ENCODE peak calls at places on chromosomes 12 and 14, in six cellular contexts. One of them, this sample, is unnamed.

GRCh38 chr14:73594491-73594890 is 2.8 kb downstream of the ACOT4 start:
- DNase-seq in aorta: no peak
- DNase-seq in midbrain: no peak
- DNase-seq in nucleus accumbens: no peak
- DNase-seq in dorsolateral prefrontal cortex: no peak
- DNase-seq in AG10803: no peak
- DNase-seq in this sample: no peak

GRCh38 chr14:92589213-92589852 is 75.8 kb downstream of the RIN3 start:
- DNase-seq in aorta: no peak
- DNase-seq in midbrain: no peak
- DNase-seq in nucleus accumbens: no peak
- DNase-seq in dorsolateral prefrontal cortex: no peak
- DNase-seq in AG10803: peak; percentile 40
- DNase-seq in this sample: peak; percentile 15

GRCh38 chr12:50017047-50017446 is 8.2 kb downstream of the RACGAP1 start:
- DNase-seq in aorta: peak; percentile 80
- DNase-seq in midbrain: peak; percentile 66
- DNase-seq in nucleus accumbens: peak; percentile 40
- DNase-seq in dorsolateral prefrontal cortex: no peak
- DNase-seq in AG10803: peak; percentile 89
- DNase-seq in this sample: peak; percentile 75

GRCh38 chr14:104735830-104736642 is 12.0 kb downstream of the ADSS1 start:
- DNase-seq in aorta: peak; percentile 95
- DNase-seq in midbrain: peak; percentile 79
- DNase-seq in nucleus accumbens: peak; percentile 80
- DNase-seq in dorsolateral prefrontal cortex: peak; percentile 77
- DNase-seq in AG10803: peak; percentile 88
- DNase-seq in this sample: peak; percentile 57

GRCh38 chr12:32418903-32419519 is 19.7 kb downstream of the FGD4 start:
- DNase-seq in aorta: no peak
- DNase-seq in midbrain: no peak
- DNase-seq in nucleus accumbens: no peak
- DNase-seq in dorsolateral prefrontal cortex: no peak
- DNase-seq in AG10803: no peak
- DNase-seq in this sample: no peak

GRCh38 chr12:53053223-53054111 is 3.6 kb downstream of the TNS2 start:
- DNase-seq in aorta: peak; percentile 68
- DNase-seq in midbrain: peak; percentile 66
- DNase-seq in nucleus accumbens: peak; percentile 70
- DNase-seq in dorsolateral prefrontal cortex: no peak
- DNase-seq in AG10803: no peak
- DNase-seq in this sample: no peak

GRCh38 chr14:105836160-105836559 is 309.8 kb downstream of the TMEM121 start:
- DNase-seq in aorta: no peak
- DNase-seq in midbrain: no peak
- DNase-seq in nucleus accumbens: no peak
- DNase-seq in dorsolateral prefrontal cortex: no peak
- DNase-seq in AG10803: no peak
- DNase-seq in this sample: no peak

GRCh38 chr12:83015390-83016225 is 328.9 kb downstream of the TMTC2 start:
- DNase-seq in aorta: no peak
- DNase-seq in midbrain: no peak
- DNase-seq in nucleus accumbens: no peak
- DNase-seq in dorsolateral prefrontal cortex: no peak
- DNase-seq in AG10803: peak; percentile 27
- DNase-seq in this sample: peak; percentile 1

GRCh38 chr12:40691913-40692616 is at the start of gene CNTN1:
- DNase-seq in aorta: peak; percentile 48
- DNase-seq in midbrain: peak; percentile 80
- DNase-seq in nucleus accumbens: peak; percentile 77
- DNase-seq in dorsolateral prefrontal cortex: peak; percentile 91
- DNase-seq in AG10803: peak; percentile 20
- DNase-seq in this sample: no peak

GRCh38 chr14:69101331-69101826 is 51.5 kb downstream of the DCAF5 start:
- DNase-seq in aorta: no peak
- DNase-seq in midbrain: peak; percentile 22
- DNase-seq in nucleus accumbens: no peak
- DNase-seq in dorsolateral prefrontal cortex: no peak
- DNase-seq in AG10803: peak; percentile 94
- DNase-seq in this sample: peak; percentile 88

GRCh38 chr12:49567611-49568441 is at the start of gene MCRS1:
- DNase-seq in aorta: peak; percentile 92
- DNase-seq in midbrain: peak; percentile 95
- DNase-seq in nucleus accumbens: peak; percentile 90
- DNase-seq in dorsolateral prefrontal cortex: peak; percentile 88
- DNase-seq in AG10803: peak; percentile 90
- DNase-seq in this sample: peak; percentile 85

GRCh38 chr14:54652890-54653201 is 85.9 kb downstream of the SAMD4A start:
- DNase-seq in aorta: no peak
- DNase-seq in midbrain: no peak
- DNase-seq in nucleus accumbens: no peak
- DNase-seq in dorsolateral prefrontal cortex: no peak
- DNase-seq in AG10803: no peak
- DNase-seq in this sample: no peak

GRCh38 chr12:60333461-60333860 is 737.6 kb downstream of the SLC16A7 start:
- DNase-seq in aorta: no peak
- DNase-seq in midbrain: no peak
- DNase-seq in nucleus accumbens: no peak
- DNase-seq in dorsolateral prefrontal cortex: no peak
- DNase-seq in AG10803: no peak
- DNase-seq in this sample: no peak

GRCh38 chr14:77139540-77140342 is 1.9 kb downstream of the ZDHHC22 start:
- DNase-seq in aorta: no peak
- DNase-seq in midbrain: peak; percentile 26
- DNase-seq in nucleus accumbens: peak; percentile 72
- DNase-seq in dorsolateral prefrontal cortex: peak; percentile 70
- DNase-seq in AG10803: no peak
- DNase-seq in this sample: no peak

GRCh38 chr14:68659021-68659931 is 133.6 kb downstream of the ZFP36L1 start:
- DNase-seq in aorta: no peak
- DNase-seq in midbrain: no peak
- DNase-seq in nucleus accumbens: no peak
- DNase-seq in dorsolateral prefrontal cortex: no peak
- DNase-seq in AG10803: peak; percentile 68
- DNase-seq in this sample: no peak

GRCh38 chr12:132222096-132222807 is 78.0 kb downstream of the NOC4L start:
- DNase-seq in aorta: no peak
- DNase-seq in midbrain: no peak
- DNase-seq in nucleus accumbens: no peak
- DNase-seq in dorsolateral prefrontal cortex: no peak
- DNase-seq in AG10803: peak; percentile 66
- DNase-seq in this sample: peak; percentile 60

GRCh38 chr12:115176741-115177400 is 492.9 kb upstream of the TBX3 start:
- DNase-seq in aorta: no peak
- DNase-seq in midbrain: no peak
- DNase-seq in nucleus accumbens: no peak
- DNase-seq in dorsolateral prefrontal cortex: no peak
- DNase-seq in AG10803: no peak
- DNase-seq in this sample: no peak

GRCh38 chr14:75010472-75010871 is 7.8 kb downstream of the EIF2B2 start:
- DNase-seq in aorta: no peak
- DNase-seq in midbrain: no peak
- DNase-seq in nucleus accumbens: no peak
- DNase-seq in dorsolateral prefrontal cortex: no peak
- DNase-seq in AG10803: peak; percentile 66
- DNase-seq in this sample: no peak

GRCh38 chr12:88056571-88056970 is 27.4 kb upstream of the C12orf50 start:
- DNase-seq in aorta: no peak
- DNase-seq in midbrain: no peak
- DNase-seq in nucleus accumbens: no peak
- DNase-seq in dorsolateral prefrontal cortex: no peak
- DNase-seq in AG10803: no peak
- DNase-seq in this sample: no peak

GRCh38 chr12:88206636-88207035 is 64.5 kb downstream of the TMTC3 start:
- DNase-seq in aorta: no peak
- DNase-seq in midbrain: no peak
- DNase-seq in nucleus accumbens: no peak
- DNase-seq in dorsolateral prefrontal cortex: no peak
- DNase-seq in AG10803: peak; percentile 91
- DNase-seq in this sample: peak; percentile 26

GRCh38 chr14:61281186-61281676 is at the start of gene TMEM30B:
- DNase-seq in aorta: peak; percentile 56
- DNase-seq in midbrain: no peak
- DNase-seq in nucleus accumbens: no peak
- DNase-seq in dorsolateral prefrontal cortex: no peak
- DNase-seq in AG10803: no peak
- DNase-seq in this sample: no peak

GRCh38 chr12:63787306-63787705 is 7.6 kb downstream of the RXYLT1 start:
- DNase-seq in aorta: no peak
- DNase-seq in midbrain: no peak
- DNase-seq in nucleus accumbens: no peak
- DNase-seq in dorsolateral prefrontal cortex: no peak
- DNase-seq in AG10803: peak; percentile 20
- DNase-seq in this sample: peak; percentile 49

GRCh38 chr12:54991992-54992377 is 7.4 kb upstream of the TESPA1 start:
- DNase-seq in aorta: no peak
- DNase-seq in midbrain: no peak
- DNase-seq in nucleus accumbens: no peak
- DNase-seq in dorsolateral prefrontal cortex: no peak
- DNase-seq in AG10803: no peak
- DNase-seq in this sample: no peak

GRCh38 chr12:26017484-26018211 is 59.2 kb downstream of the RASSF8 start:
- DNase-seq in aorta: no peak
- DNase-seq in midbrain: peak; percentile 35
- DNase-seq in nucleus accumbens: no peak
- DNase-seq in dorsolateral prefrontal cortex: no peak
- DNase-seq in AG10803: no peak
- DNase-seq in this sample: no peak

GRCh38 chr14:77616454-77617229 is at the start of gene SPTLC2:
- DNase-seq in aorta: peak; percentile 99
- DNase-seq in midbrain: peak; percentile 100
- DNase-seq in nucleus accumbens: peak; percentile 99
- DNase-seq in dorsolateral prefrontal cortex: peak; percentile 100
- DNase-seq in AG10803: peak; percentile 99
- DNase-seq in this sample: peak; percentile 100

GRCh38 chr14:71529855-71530254 is 402.4 kb upstream of the RGS6 start:
- DNase-seq in aorta: peak; percentile 78
- DNase-seq in midbrain: peak; percentile 48
- DNase-seq in nucleus accumbens: no peak
- DNase-seq in dorsolateral prefrontal cortex: peak; percentile 35
- DNase-seq in AG10803: peak; percentile 82
- DNase-seq in this sample: no peak

GRCh38 chr14:91382712-91383111 is 34.9 kb downstream of the CCDC88C start:
- DNase-seq in aorta: no peak
- DNase-seq in midbrain: no peak
- DNase-seq in nucleus accumbens: no peak
- DNase-seq in dorsolateral prefrontal cortex: no peak
- DNase-seq in AG10803: no peak
- DNase-seq in this sample: no peak

GRCh38 chr14:56271988-56272387 is 153.8 kb downstream of the PELI2 start:
- DNase-seq in aorta: no peak
- DNase-seq in midbrain: no peak
- DNase-seq in nucleus accumbens: no peak
- DNase-seq in dorsolateral prefrontal cortex: no peak
- DNase-seq in AG10803: peak; percentile 88
- DNase-seq in this sample: peak; percentile 57

GRCh38 chr14:32006267-32007110 is 70.6 kb upstream of the ARHGAP5 start:
- DNase-seq in aorta: no peak
- DNase-seq in midbrain: no peak
- DNase-seq in nucleus accumbens: no peak
- DNase-seq in dorsolateral prefrontal cortex: no peak
- DNase-seq in AG10803: no peak
- DNase-seq in this sample: no peak

GRCh38 chr12:101527682-101528081 is 52.5 kb downstream of the SPIC start:
- DNase-seq in aorta: no peak
- DNase-seq in midbrain: no peak
- DNase-seq in nucleus accumbens: no peak
- DNase-seq in dorsolateral prefrontal cortex: no peak
- DNase-seq in AG10803: no peak
- DNase-seq in this sample: no peak

GRCh38 chr12:9134981-9135628 is 19.4 kb upstream of the A2M start:
- DNase-seq in aorta: no peak
- DNase-seq in midbrain: no peak
- DNase-seq in nucleus accumbens: no peak
- DNase-seq in dorsolateral prefrontal cortex: no peak
- DNase-seq in AG10803: no peak
- DNase-seq in this sample: no peak

GRCh38 chr12:6166808-6167207 is 33.4 kb upstream of the CD9 start:
- DNase-seq in aorta: no peak
- DNase-seq in midbrain: no peak
- DNase-seq in nucleus accumbens: no peak
- DNase-seq in dorsolateral prefrontal cortex: no peak
- DNase-seq in AG10803: no peak
- DNase-seq in this sample: no peak

GRCh38 chr12:120972870-120973543 is 5.3 kb upstream of the HNF1A start:
- DNase-seq in aorta: no peak
- DNase-seq in midbrain: no peak
- DNase-seq in nucleus accumbens: no peak
- DNase-seq in dorsolateral prefrontal cortex: no peak
- DNase-seq in AG10803: no peak
- DNase-seq in this sample: peak; percentile 6

GRCh38 chr12:24742378-24742777 is 206.5 kb downstream of the BCAT1 start:
- DNase-seq in aorta: peak; percentile 73
- DNase-seq in midbrain: peak; percentile 11
- DNase-seq in nucleus accumbens: peak; percentile 15
- DNase-seq in dorsolateral prefrontal cortex: no peak
- DNase-seq in AG10803: no peak
- DNase-seq in this sample: no peak

GRCh38 chr12:121789800-121790748 is 3.4 kb downstream of the RHOF start:
- DNase-seq in aorta: peak; percentile 88
- DNase-seq in midbrain: no peak
- DNase-seq in nucleus accumbens: peak; percentile 39
- DNase-seq in dorsolateral prefrontal cortex: no peak
- DNase-seq in AG10803: no peak
- DNase-seq in this sample: no peak

GRCh38 chr12:2697057-2697456 is 97.7 kb upstream of the FKBP4 start:
- DNase-seq in aorta: no peak
- DNase-seq in midbrain: no peak
- DNase-seq in nucleus accumbens: no peak
- DNase-seq in dorsolateral prefrontal cortex: no peak
- DNase-seq in AG10803: no peak
- DNase-seq in this sample: no peak

GRCh38 chr12:2680676-2681039 is 114.1 kb upstream of the FKBP4 start:
- DNase-seq in aorta: no peak
- DNase-seq in midbrain: no peak
- DNase-seq in nucleus accumbens: no peak
- DNase-seq in dorsolateral prefrontal cortex: no peak
- DNase-seq in AG10803: no peak
- DNase-seq in this sample: no peak

This sample was measured in HFFc6.